ENCODE peak calls at places on chromosomes 7 and 10, in five cellular contexts. H is lung, S is stromal cell of bone marrow, N is amniotic stem cell, V is NCI-H510A treated with DMSO at 0.1 percent for 48 hours. A is an unnamed sample.
A peak's percentile ranks its signal among the peaks of the same experiment; 100 is the strongest.

GRCh38 chr10:1392127-1392526 is 335.9 kb downstream of the WDR37 start:
- DNase-seq in H (no peak), S (no peak), N (no peak), V (no peak), A (no peak)

GRCh38 chr10:43960477-43960876 is 311.8 kb upstream of the ZNF32 start:
- DNase-seq in H (peak; percentile 25), S (no peak), N (no peak), V (no peak), A (no peak)

GRCh38 chr7:22333680-22334141 is 23.2 kb downstream of the RAPGEF5 start:
- DNase-seq in H (no peak), S (no peak), N (no peak), V (peak; percentile 80), A (no peak)

GRCh38 chr7:131161103-131161502 is 166.6 kb upstream of the MKLN1 start:
- DNase-seq in H (no peak), S (no peak), N (peak; percentile 36), V (no peak), A (peak; percentile 33)

GRCh38 chr10:52674474-52674873 is 98.1 kb downstream of the MBL2 start:
- DNase-seq in H (no peak), S (no peak), N (no peak), V (no peak), A (no peak)

GRCh38 chr7:44072364-44073231 is 7.2 kb upstream of the PGAM2 start:
- DNase-seq in H (peak; percentile 60), S (peak; percentile 67), N (peak; percentile 93), V (peak; percentile 16), A (peak; percentile 97)

GRCh38 chr10:3333426-3333825 is 160.8 kb upstream of the PITRM1 start:
- DNase-seq in H (no peak), S (no peak), N (no peak), V (no peak), A (no peak)

GRCh38 chr10:133076274-133077038 is 11.3 kb upstream of the ADGRA1 start:
- DNase-seq in H (no peak), S (no peak), N (no peak), V (no peak), A (no peak)

GRCh38 chr7:139192014-139192706 is 38.9 kb upstream of the UBN2 start:
- DNase-seq in H (no peak), S (no peak), N (no peak), V (no peak), A (peak; percentile 1)

GRCh38 chr7:103131225-103131624 is 17.7 kb downstream of the NAPEPLD start:
- DNase-seq in H (no peak), S (no peak), N (no peak), V (no peak), A (no peak)

GRCh38 chr7:5423272-5423843 is at the start of gene TNRC18:
- DNase-seq in H (peak; percentile 62), S (no peak), N (no peak), V (peak; percentile 29), A (no peak)

GRCh38 chr7:35702541-35702940 is 7.6 kb upstream of the HERPUD2 start:
- DNase-seq in H (no peak), S (no peak), N (no peak), V (no peak), A (peak; percentile 43)

GRCh38 chr7:152180587-152180986 is 155.1 kb downstream of the GALNT11 start:
- DNase-seq in H (no peak), S (no peak), N (no peak), V (no peak), A (no peak)

GRCh38 chr7:19772858-19773337 is 519 bp downstream of the TMEM196 start:
- DNase-seq in H (no peak), S (peak; percentile 9), N (no peak), V (peak; percentile 47), A (peak; percentile 33)

GRCh38 chr10:62047240-62047897 is 145.9 kb downstream of the ARID5B start:
- DNase-seq in H (no peak), S (no peak), N (no peak), V (no peak), A (no peak)

A was measured in EL.